ENCODE peak calls at places on chromosomes 13 and 19, in four cellular contexts. M is GM10248, F is non-pigmented ciliary epithelial cell, R is cardiac septum. G is an unnamed sample.

GRCh38 chr13:86907116-86907515 is 764.1 kb upstream of the SLITRK5 start:
- DNase-seq in F (no peak), M (no peak), R (no peak), G (peak; percentile 86)

GRCh38 chr19:35040826-35041547 is 534 bp upstream of the HPN start:
- DNase-seq in R (peak; percentile 93), M (no peak), F (no peak), G (peak; percentile 65)

GRCh38 chr19:39237200-39238184 is 7.3 kb downstream of the IFNL3 start:
- DNase-seq in R (no peak), M (peak; percentile 79), F (no peak), G (no peak)

GRCh38 chr19:39474139-39474620 is 6.5 kb upstream of the TIMM50 start:
- DNase-seq in F (no peak), R (no peak), M (peak; percentile 72), G (peak; percentile 32)

GRCh38 chr13:72198967-72199601 is 332.1 kb upstream of the DACH1 start:
- DNase-seq in R (no peak), F (no peak), M (no peak), G (no peak)

GRCh38 chr19:19943848-19944582 is 43.3 kb downstream of the ZNF93 start:
- DNase-seq in R (no peak), M (no peak), F (no peak), G (no peak)

GRCh38 chr19:29858621-29859020 is 46.8 kb downstream of the CCNE1 start:
- DNase-seq in R (peak; percentile 64), M (no peak), F (no peak), G (no peak)

GRCh38 chr13:77774181-77774580 is 76.7 kb downstream of the SLAIN1 start:
- DNase-seq in M (no peak), F (no peak), R (no peak), G (no peak)

GRCh38 chr13:48161530-48162179 is 66.8 kb upstream of the MED4 start:
- DNase-seq in R (peak; percentile 91), F (no peak), M (no peak), G (no peak)

GRCh38 chr19:18768997-18769891 is 21.9 kb downstream of the COMP start:
- DNase-seq in R (no peak), M (no peak), F (no peak), G (no peak)